ENCODE peak calls at places on chromosomes 12 and 14, in eight cellular contexts. E, M, V, Y, K, S, W and H are unnamed samples.

GRCh38 chr12:67086116-67086515 is 183.0 kb upstream of the CAND1 start:
- DNase-seq in W (no peak), M (no peak), E (no peak), S (no peak), Y (no peak), K (no peak), V (no peak), H (no peak)

GRCh38 chr12:104197264-104197663 is 18.3 kb upstream of the TXNRD1 start:
- DNase-seq in M (no peak), V (no peak), Y (no peak), S (no peak), E (no peak), W (no peak), K (no peak), H (no peak)

GRCh38 chr12:46357438-46358324 is 14.9 kb downstream of the SLC38A2 start:
- DNase-seq in S (no peak), V (no peak), K (peak), E (peak), M (no peak), W (no peak), Y (peak), H (no peak)

GRCh38 chr14:73760598-73761586 is 46.7 kb upstream of the PNMA1 start:
- DNase-seq in W (no peak), V (no peak), S (no peak), M (no peak), Y (no peak), K (no peak), E (no peak), H (no peak)

GRCh38 chr12:2057041-2057792 is 4.4 kb downstream of the CACNA1C start:
- DNase-seq in W (no peak), S (peak), E (peak), Y (peak), M (peak), V (peak), K (no peak), H (peak)

GRCh38 chr14:102508410-102508773 is 1.2 kb downstream of the ANKRD9 start:
- DNase-seq in E (peak), M (no peak), V (no peak), S (peak), Y (no peak), W (no peak), K (peak), H (no peak)

GRCh38 chr12:88921434-88921833 is 341.2 kb upstream of the KITLG start:
- DNase-seq in Y (no peak), M (no peak), S (peak), E (no peak), V (no peak), W (no peak), K (no peak), H (no peak)

GRCh38 chr12:105107176-105107496 is 395 bp upstream of the WASHC4 start:
- DNase-seq in V (no peak), E (no peak), M (no peak), Y (peak), W (no peak), S (peak), K (no peak), H (no peak)

GRCh38 chr14:73712540-73713141 is 1.5 kb downstream of the PNMA1 start:
- DNase-seq in W (no peak), K (no peak), Y (peak), S (peak), V (peak), M (peak), E (peak), H (peak)

GRCh38 chr12:121927798-121928197 is 9.4 kb downstream of the CFAP251 start:
- DNase-seq in K (no peak), V (no peak), W (no peak), M (no peak), E (no peak), S (no peak), Y (no peak), H (no peak)

GRCh38 chr12:49674318-49674985 is 32.8 kb downstream of the FMNL3 start:
- DNase-seq in M (no peak), V (peak), S (no peak), W (no peak), K (no peak), E (no peak), Y (no peak), H (no peak)

GRCh38 chr14:86852530-86852929 is 1140.5 kb downstream of the GALC start:
- DNase-seq in E (no peak), W (no peak), V (no peak), M (no peak), S (no peak), K (no peak), Y (no peak), H (no peak)

GRCh38 chr14:21255385-21256101 is 13.7 kb downstream of the HNRNPC start:
- DNase-seq in W (no peak), K (no peak), Y (no peak), E (no peak), S (no peak), M (no peak), V (no peak), H (no peak)

GRCh38 chr12:94970560-94970959 is 32.9 kb downstream of the NDUFA12 start:
- DNase-seq in W (no peak), K (peak), V (no peak), S (no peak), E (no peak), Y (no peak), M (no peak), H (no peak)